ENCODE peak calls at places on chromosome 1, in four cellular contexts. W is lower lobe of right lung, Q is gastrocnemius medialis, E is Panc1. I is an unnamed sample.

GRCh38 chr1:76237201-76237600 is 162.7 kb downstream of the ST6GALNAC3 start:
- ATAC-seq in W (no peak), Q (no peak), E (no peak), I (no peak)

GRCh38 chr1:169933999-169934725 is 40.5 kb upstream of the SCYL3 start:
- ATAC-seq in W (no peak), Q (no peak), E (peak; percentile 94), I (no peak)

GRCh38 chr1:23913212-23913880 is at the start of gene CNR2:
- ATAC-seq in W (no peak), Q (no peak), E (no peak), I (no peak)

GRCh38 chr1:206699626-206700025 is 14.9 kb downstream of the MAPKAPK2 start:
- ATAC-seq in W (peak; percentile 11), Q (peak; percentile 81), E (no peak), I (peak; percentile 83)

GRCh38 chr1:219533280-219533679 is 79.6 kb downstream of the ZC3H11B start:
- ATAC-seq in W (no peak), Q (peak; percentile 75), E (no peak), I (peak; percentile 88)

GRCh38 chr1:197619008-197619640 is 156.2 kb downstream of the DENND1B start:
- ATAC-seq in W (peak; percentile 13), Q (no peak), E (peak; percentile 63), I (no peak)

GRCh38 chr1:209577346-209577745 is 6.2 kb upstream of the CAMK1G start:
- ATAC-seq in W (no peak), Q (no peak), E (no peak), I (no peak)

GRCh38 chr1:21534674-21535378 is 25.6 kb downstream of the ALPL start:
- ATAC-seq in W (peak; percentile 70), Q (no peak), E (peak; percentile 86), I (no peak)

GRCh38 chr1:175005085-175005783 is 5.5 kb downstream of the CACYBP start:
- ATAC-seq in W (no peak), Q (no peak), E (no peak), I (no peak)

GRCh38 chr1:77375541-77375940 is 93.7 kb downstream of the AK5 start:
- ATAC-seq in W (no peak), Q (no peak), E (no peak), I (no peak)

GRCh38 chr1:156931974-156932710 is 11.7 kb downstream of the LRRC71 start:
- ATAC-seq in W (no peak), Q (no peak), E (no peak), I (no peak)

GRCh38 chr1:188062456-188062855 is 1233.7 kb downstream of the PLA2G4A start:
- ATAC-seq in W (no peak), Q (no peak), E (no peak), I (no peak)

GRCh38 chr1:188070848-188071247 is 1242.1 kb downstream of the PLA2G4A start:
- ATAC-seq in W (no peak), Q (no peak), E (no peak), I (no peak)

GRCh38 chr1:188061881-188062280 is 1233.1 kb downstream of the PLA2G4A start:
- ATAC-seq in W (no peak), Q (no peak), E (no peak), I (no peak)

DNA sequence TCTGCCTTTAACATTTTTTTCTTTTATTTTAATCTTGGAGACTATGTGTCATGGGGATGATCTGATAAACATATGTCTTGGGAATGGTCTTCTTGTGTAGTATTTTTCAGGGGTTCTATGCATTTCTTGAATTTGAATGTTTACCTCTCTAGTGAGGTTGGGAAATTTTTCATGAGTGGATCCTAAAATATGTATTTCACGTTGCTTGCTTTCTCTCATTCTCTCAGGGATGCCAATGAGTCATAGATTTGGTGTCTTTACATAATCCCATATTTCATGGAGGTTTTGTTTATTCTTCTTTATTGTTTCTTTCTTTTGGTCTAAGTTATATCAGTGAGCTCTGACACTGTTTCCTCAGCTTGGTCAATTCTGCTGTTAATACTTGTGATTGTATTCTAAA is 1237.2 kb downstream of the PLA2G4A start:
- ATAC-seq in W (no peak), Q (no peak), E (no peak), I (no peak)
- H3K27ac ChIP-seq in W (no peak overlapping the region), Q (no peak overlapping the region), E (no peak overlapping the region), I (no peak overlapping the region)

GRCh38 chr1:229015791-229016190 is 255.1 kb upstream of the RAB4A start:
- ATAC-seq in W (no peak), Q (peak; percentile 61), E (no peak), I (no peak)
- H3K27me3 ChIP-seq in W (no peaks in the 10 kb centered on the region), Q (no peaks in the 10 kb centered on the region), E (no peaks in the 10 kb centered on the region), I (no peaks in the 10 kb centered on the region)

DNA sequence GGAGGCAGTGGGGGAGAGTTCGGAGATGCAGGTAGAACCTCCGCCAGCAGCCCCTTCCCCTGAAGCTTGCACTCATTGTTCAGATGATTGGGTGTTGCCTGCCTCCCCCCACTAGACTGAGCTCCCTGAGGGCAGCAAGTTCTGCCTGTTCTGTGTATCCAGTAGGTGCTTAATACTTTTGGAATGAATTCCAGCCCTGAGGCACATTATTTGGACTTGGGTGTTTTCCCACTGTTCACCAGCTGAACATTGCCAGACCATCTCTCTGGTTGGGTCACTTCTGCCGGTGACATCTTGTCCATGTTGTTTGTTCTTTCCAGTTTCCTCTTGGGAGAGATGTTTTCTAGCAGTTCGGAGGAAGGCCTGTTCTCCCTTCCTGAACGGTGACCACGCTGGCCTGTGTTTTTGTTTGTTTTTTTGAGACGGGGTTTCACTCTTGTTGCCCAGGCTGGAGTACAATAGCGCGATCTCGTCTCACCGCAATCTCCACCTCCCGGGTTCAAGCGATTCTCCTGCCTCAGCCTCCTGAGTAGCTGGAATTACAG is 48.7 kb downstream of the SPSB1 start:
- ATAC-seq in W (no peak), Q (no peak), E (no peak), I (no peak)
- H3K27ac ChIP-seq in W (no peak overlapping the region), Q (peak overlapping the region; percentile 29), E (no peak overlapping the region), I (peak overlapping the region; percentile 91)

GRCh38 chr1:3018576-3018975 is 2.7 kb upstream of the ACTRT2 start:
- ATAC-seq in W (no peak), Q (no peak), E (no peak), I (no peak)
- H3K27me3 ChIP-seq in W (peaks cover 28% of the 10 kb centered on the region), Q (peaks cover 18% of the 10 kb centered on the region), E (no peaks in the 10 kb centered on the region), I (peaks cover 72% of the 10 kb centered on the region)

DNA sequence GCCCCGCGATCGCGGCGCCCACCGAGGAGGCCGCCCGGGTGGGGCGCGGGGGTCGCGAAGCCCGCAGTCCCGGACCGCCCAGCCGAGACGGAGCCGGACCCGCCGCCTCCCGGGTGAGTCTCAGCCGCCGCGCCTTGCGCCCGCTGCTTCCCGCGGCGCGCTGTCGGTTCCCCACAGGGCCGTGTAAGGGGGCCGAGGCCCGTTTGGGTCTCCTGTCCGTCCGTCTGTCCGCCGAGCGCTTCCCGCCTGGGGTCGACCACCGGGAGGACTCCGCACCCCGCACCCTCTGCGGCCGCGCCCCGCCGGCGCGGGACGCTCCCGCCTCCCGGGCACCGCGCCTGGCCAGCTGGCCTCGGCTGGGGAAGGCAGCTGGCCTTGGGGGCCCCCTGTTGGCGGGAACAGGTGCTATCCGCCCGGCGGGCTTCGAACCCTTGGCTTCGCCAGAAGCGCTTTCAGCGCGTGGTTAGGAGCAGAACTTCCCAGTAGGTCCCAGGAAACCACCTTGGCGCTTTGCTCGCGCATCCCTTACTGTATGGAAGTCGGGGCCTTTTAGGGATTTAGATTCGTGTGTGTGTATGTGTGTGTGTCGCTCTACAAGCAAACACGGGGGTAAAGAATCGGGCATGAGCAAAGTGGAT is 414 bp downstream of the TMEM51 start:
- ATAC-seq in W (peak; percentile 68), Q (no peak), E (peak; percentile 68), I (peak; percentile 63)
- H3K27ac ChIP-seq in W (peak overlapping the region; percentile 93), Q (no peak overlapping the region), E (peak overlapping the region; percentile 85), I (peak overlapping the region; percentile 91)

GRCh38 chr1:47498551-47498950 is 60.7 kb downstream of the FOXD2 start:
- ATAC-seq in W (no peak), Q (no peak), E (no peak), I (no peak)
- H3K27me3 ChIP-seq in W (peaks cover 9% of the 10 kb centered on the region), Q (no peaks in the 10 kb centered on the region), E (peaks cover 10% of the 10 kb centered on the region), I (peaks cover 45% of the 10 kb centered on the region)

GRCh38 chr1:10674700-10675598 is 121.5 kb downstream of the CASZ1 start:
- ATAC-seq in W (peak; percentile 62), Q (no peak), E (no peak), I (no peak)

GRCh38 chr1:10676987-10677386 is 119.5 kb downstream of the CASZ1 start:
- ATAC-seq in W (no peak), Q (no peak), E (peak; percentile 17), I (no peak)

GRCh38 chr1:10677508-10678364 is 118.7 kb downstream of the CASZ1 start:
- ATAC-seq in W (peak; percentile 18), Q (no peak), E (no peak), I (no peak)

GRCh38 chr1:10674222-10674621 is 122.2 kb downstream of the CASZ1 start:
- ATAC-seq in W (no peak), Q (no peak), E (no peak), I (no peak)

GRCh38 chr1:10675813-10676212 is 120.6 kb downstream of the CASZ1 start:
- ATAC-seq in W (no peak), Q (no peak), E (no peak), I (no peak)
- H3K27ac ChIP-seq in W (peak overlapping the region; percentile 79), Q (no peak overlapping the region), E (no peak overlapping the region), I (peak overlapping the region; percentile 95)

DNA sequence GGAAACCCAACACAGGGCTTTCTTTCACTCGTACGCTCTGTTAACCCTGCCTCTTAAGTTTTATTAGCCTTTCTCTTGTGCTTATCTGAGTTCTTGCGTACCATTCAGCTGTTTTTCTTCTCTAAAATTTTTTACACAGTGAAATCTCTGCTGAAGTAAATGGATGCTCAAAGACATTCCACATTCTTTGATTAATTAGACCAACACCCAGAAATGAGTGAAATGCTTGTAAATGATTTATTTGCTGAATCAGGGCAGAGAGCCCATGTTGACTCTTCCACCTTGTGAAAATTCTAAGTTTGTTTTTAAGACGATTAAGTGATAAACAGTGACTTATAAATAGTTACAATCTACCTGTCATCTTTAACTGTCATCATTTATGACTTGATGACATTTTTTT is 156.7 kb downstream of the ACTL8 start:
- ATAC-seq in W (no peak), Q (no peak), E (no peak), I (no peak)
- H3K27me3 ChIP-seq in W (peaks cover 38% of the 10 kb centered on the region), Q (peaks cover 5% of the 10 kb centered on the region), E (peaks cover 43% of the 10 kb centered on the region), I (peaks cover 80% of the 10 kb centered on the region)

DNA sequence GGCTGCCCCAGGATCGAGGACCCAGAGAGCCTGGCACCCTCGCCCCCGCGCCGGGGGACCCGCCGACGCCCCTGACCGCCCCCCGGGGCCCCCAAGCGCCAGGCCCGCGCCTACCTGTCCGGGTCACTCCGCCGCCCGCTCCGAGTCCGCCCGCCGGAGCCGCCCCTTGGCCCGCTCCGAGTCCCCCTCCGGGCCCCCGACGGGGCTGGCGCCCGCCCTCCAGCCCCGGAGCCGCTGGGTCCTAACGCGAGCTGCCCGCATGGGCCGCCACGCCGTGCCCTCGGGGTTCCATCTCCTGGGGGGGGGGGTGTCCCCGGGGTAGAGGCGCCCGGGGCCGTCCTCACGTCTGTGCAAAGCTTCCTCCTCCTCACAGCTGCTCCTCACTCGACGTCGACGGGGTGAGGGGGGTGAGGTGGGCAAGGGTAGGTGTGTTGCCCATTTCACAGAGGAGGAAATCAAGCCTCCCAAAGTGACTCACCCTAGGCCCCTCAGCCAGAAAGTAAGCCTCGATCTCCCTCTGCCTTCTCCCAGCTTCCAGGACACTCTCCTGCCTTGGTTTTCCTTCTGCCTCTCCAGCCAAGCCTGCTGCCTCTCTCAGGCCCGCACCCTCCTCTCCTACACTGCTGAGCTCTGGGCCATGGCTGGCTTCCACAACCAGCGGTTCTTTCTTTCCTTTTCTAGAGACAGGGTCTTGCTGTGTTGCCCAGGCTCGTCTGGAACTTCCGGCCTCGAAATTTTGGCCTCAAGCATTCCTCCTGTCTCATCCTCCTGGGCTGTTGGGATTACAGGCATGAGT is at the start of gene MFAP2:
- ATAC-seq in W (peak; percentile 34), Q (no peak), E (peak; percentile 43), I (peak; percentile 40)
- H3K27ac ChIP-seq in W (peak within 1 kb of the TSS; percentile 69), Q (no peak within 1 kb of the TSS), E (no peak within 1 kb of the TSS), I (peak within 1 kb of the TSS; percentile 73)